ENCODE peak calls at places on chromosomes 1 and 21, in four cellular contexts. One of them, this sample, is unnamed.

GRCh38 chr1:202046748-202047708 is 36.6 kb downstream of the ELF3 start:
- DNase-seq in OCI-LY7: no peak
- DNase-seq in pancreas: no peak
- DNase-seq in left ventricle myocardium inferior: no peak
- DNase-seq in this sample: no peak

GRCh38 chr1:13775916-13776315 is 75.9 kb downstream of the PRDM2 start:
- DNase-seq in OCI-LY7: no peak
- DNase-seq in pancreas: no peak
- DNase-seq in left ventricle myocardium inferior: no peak
- DNase-seq in this sample: no peak

GRCh38 chr1:235763962-235764361 is 102.7 kb downstream of the LYST start:
- DNase-seq in OCI-LY7: no peak
- DNase-seq in pancreas: no peak
- DNase-seq in left ventricle myocardium inferior: no peak
- DNase-seq in this sample: no peak

GRCh38 chr1:157948547-157949152 is 44.8 kb upstream of the KIRREL1 start:
- DNase-seq in OCI-LY7: peak
- DNase-seq in pancreas: no peak
- DNase-seq in left ventricle myocardium inferior: peak
- DNase-seq in this sample: no peak

GRCh38 chr1:230992100-230992774 is 13.3 kb downstream of the ARV1 start:
- DNase-seq in OCI-LY7: no peak
- DNase-seq in pancreas: peak
- DNase-seq in left ventricle myocardium inferior: no peak
- DNase-seq in this sample: no peak

GRCh38 chr21:26422138-26422537 is 150.9 kb downstream of the CYYR1 start:
- DNase-seq in OCI-LY7: no peak
- DNase-seq in pancreas: no peak
- DNase-seq in left ventricle myocardium inferior: no peak
- DNase-seq in this sample: no peak

GRCh38 chr1:99603699-99604595 is 42.0 kb upstream of the PALMD start:
- DNase-seq in OCI-LY7: no peak
- DNase-seq in pancreas: no peak
- DNase-seq in left ventricle myocardium inferior: no peak
- DNase-seq in this sample: no peak

GRCh38 chr1:91651671-91652071 is 151.0 kb downstream of the CDC7 start:
- DNase-seq in OCI-LY7: no peak
- DNase-seq in pancreas: peak
- DNase-seq in left ventricle myocardium inferior: peak
- DNase-seq in this sample: peak

GRCh38 chr1:204565617-204566582 is 49.7 kb downstream of the MDM4 start:
- DNase-seq in OCI-LY7: peak
- DNase-seq in pancreas: peak
- DNase-seq in left ventricle myocardium inferior: no peak
- DNase-seq in this sample: peak

GRCh38 chr1:227886993-227887696 is 60.6 kb downstream of the WNT9A start:
- DNase-seq in OCI-LY7: no peak
- DNase-seq in pancreas: no peak
- DNase-seq in left ventricle myocardium inferior: peak
- DNase-seq in this sample: peak

GRCh38 chr1:78687914-78688313 is 38.3 kb downstream of the IFI44 start:
- DNase-seq in OCI-LY7: no peak
- DNase-seq in pancreas: no peak
- DNase-seq in left ventricle myocardium inferior: no peak
- DNase-seq in this sample: no peak

GRCh38 chr1:78690516-78690915 is 40.9 kb downstream of the IFI44 start:
- DNase-seq in OCI-LY7: no peak
- DNase-seq in pancreas: no peak
- DNase-seq in left ventricle myocardium inferior: no peak
- DNase-seq in this sample: no peak

GRCh38 chr1:78688701-78689100 is 39.1 kb downstream of the IFI44 start:
- DNase-seq in OCI-LY7: no peak
- DNase-seq in pancreas: no peak
- DNase-seq in left ventricle myocardium inferior: no peak
- DNase-seq in this sample: no peak

GRCh38 chr1:78683079-78683478 is 33.4 kb downstream of the IFI44 start:
- DNase-seq in OCI-LY7: no peak
- DNase-seq in pancreas: no peak
- DNase-seq in left ventricle myocardium inferior: no peak
- DNase-seq in this sample: no peak

GRCh38 chr1:78687315-78687714 is 37.7 kb downstream of the IFI44 start:
- DNase-seq in OCI-LY7: no peak
- DNase-seq in pancreas: no peak
- DNase-seq in left ventricle myocardium inferior: no peak
- DNase-seq in this sample: no peak
- H3K27ac ChIP-seq in OCI-LY7: no peak
- H3K27ac ChIP-seq in pancreas: no peak
- H3K27ac ChIP-seq in left ventricle myocardium inferior: no peak
- H3K27ac ChIP-seq in this sample: no peak

DNA sequence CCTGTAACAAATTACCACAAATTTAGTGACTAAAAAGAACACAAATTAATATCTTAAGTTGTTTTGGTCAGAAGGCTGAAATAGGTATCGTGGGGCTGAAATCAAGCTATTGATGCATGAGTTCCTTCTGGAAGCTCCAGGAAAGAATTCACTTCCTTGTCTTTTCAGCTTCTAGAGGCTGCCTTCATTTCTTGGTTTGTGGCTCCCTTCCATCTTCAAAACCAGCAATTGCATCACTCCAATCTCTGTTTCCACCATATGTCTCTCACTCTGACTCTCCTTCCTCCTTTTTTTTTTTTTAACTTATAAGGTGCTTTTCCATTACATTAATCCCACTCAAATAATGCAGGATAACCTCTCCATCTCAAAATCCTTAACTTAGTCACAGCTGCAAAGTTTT is 78.4 kb downstream of the OLFM3 start:
- DNase-seq in OCI-LY7: no peak
- DNase-seq in pancreas: no peak
- DNase-seq in left ventricle myocardium inferior: no peak
- DNase-seq in this sample: no peak
- H3K27ac ChIP-seq in OCI-LY7: no peak
- H3K27ac ChIP-seq in pancreas: no peak
- H3K27ac ChIP-seq in left ventricle myocardium inferior: no peak
- H3K27ac ChIP-seq in this sample: no peak

DNA sequence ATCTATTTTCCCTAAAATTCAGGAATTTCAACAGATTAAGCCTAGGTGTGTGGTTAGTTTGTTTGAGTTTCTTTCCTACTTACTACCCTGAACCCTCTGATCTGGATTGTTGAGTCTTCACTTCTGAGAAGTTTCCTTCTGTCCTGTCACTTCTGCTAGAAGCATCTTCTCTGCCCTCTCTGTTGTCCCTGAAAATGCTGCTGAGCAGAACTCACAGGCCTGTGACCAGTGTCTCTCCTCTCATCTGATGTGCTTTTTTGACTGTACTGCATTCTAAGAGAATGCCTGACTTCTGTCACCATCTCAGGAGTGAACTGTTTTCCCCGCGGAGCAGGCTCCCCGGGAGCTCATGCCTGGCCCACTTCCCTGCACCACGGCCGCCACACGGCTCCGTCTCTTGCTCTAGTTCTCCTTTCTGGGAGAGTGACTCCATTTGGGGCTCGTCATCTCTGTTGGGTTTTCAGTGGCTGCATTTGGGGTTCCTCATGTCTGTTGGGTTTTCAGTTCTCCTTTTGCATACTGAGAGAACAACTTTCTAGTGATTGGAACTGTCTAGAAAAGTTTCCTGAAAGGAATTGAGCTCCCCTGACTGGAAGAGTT is 77.9 kb downstream of the POFUT2 start:
- DNase-seq in OCI-LY7: no peak
- DNase-seq in pancreas: no peak
- DNase-seq in left ventricle myocardium inferior: no peak
- DNase-seq in this sample: no peak
- H3K27ac ChIP-seq in OCI-LY7: no peak
- H3K27ac ChIP-seq in pancreas: no peak
- H3K27ac ChIP-seq in left ventricle myocardium inferior: no peak
- H3K27ac ChIP-seq in this sample: peak

DNA sequence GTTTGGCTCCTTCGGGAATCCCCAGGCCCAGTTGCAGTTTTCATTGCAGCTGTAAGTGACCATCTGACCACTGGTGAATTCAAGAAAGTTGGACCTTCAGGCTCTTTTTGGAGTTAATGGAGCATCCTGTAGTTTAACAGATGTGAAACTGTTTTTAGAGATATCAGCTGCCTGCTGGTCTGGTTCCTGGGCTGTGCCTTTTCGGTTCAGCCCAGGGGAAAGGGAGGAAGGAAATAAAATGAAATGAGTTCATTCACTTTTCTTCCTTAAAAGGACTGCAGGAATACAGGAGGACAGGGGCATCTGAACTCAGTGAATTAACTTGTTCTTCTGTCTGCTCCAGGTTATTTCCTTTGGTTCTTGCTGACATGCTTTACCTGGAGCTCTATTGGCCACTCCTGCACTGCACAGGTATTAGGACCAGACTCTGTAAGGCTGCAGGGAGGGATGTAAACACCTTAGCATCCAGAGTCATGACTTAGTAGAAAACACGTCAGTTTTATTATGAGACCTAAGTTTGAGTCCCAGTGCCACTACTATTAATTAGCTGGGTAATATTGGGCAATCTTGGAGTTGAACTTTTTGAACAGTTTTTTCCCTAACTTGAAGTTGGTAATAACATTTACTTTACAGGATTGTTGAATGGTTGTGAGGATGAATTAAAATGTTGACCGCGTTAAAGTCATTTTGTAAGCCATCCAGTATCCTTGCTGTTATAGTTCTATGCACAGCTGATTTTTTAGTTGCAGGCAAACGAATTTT is 83.6 kb downstream of the LRRC8D start:
- DNase-seq in OCI-LY7: no peak
- DNase-seq in pancreas: no peak
- DNase-seq in left ventricle myocardium inferior: no peak
- DNase-seq in this sample: no peak
- H3K27ac ChIP-seq in OCI-LY7: no peak
- H3K27ac ChIP-seq in pancreas: no peak
- H3K27ac ChIP-seq in left ventricle myocardium inferior: peak
- H3K27ac ChIP-seq in this sample: peak

DNA sequence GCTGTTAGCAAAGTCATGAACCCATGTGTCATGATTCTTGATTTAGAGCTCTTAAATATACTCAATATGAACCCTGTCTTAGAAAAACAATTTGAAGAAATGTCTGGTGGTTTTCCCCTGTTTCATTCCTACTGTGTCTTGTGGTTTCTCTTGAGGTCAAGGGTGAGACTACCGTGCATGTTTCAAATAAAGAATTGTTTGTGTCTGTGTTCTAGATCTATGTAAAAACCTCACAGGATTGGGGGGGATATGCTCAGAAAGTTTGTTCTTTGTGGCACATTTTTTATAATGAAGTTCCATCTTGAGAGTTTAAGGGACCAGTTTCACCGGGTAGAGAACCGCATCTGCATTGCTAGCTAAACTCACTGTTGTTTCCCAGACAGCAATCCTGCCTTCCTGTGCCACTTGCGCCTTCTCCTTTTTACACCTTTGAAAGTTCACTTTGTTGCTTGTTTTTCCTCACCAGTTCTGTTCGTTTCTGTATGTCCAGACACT is 30.9 kb upstream of the CACYBP start:
- DNase-seq in OCI-LY7: peak
- DNase-seq in pancreas: no peak
- DNase-seq in left ventricle myocardium inferior: no peak
- DNase-seq in this sample: no peak
- H3K27ac ChIP-seq in OCI-LY7: peak
- H3K27ac ChIP-seq in pancreas: no peak
- H3K27ac ChIP-seq in left ventricle myocardium inferior: no peak
- H3K27ac ChIP-seq in this sample: peak

GRCh38 chr1:117817629-117818028 is 111.8 kb downstream of the GDAP2 start:
- DNase-seq in OCI-LY7: no peak
- DNase-seq in pancreas: no peak
- DNase-seq in left ventricle myocardium inferior: no peak
- DNase-seq in this sample: no peak

GRCh38 chr1:117812868-117813511 is 116.4 kb downstream of the GDAP2 start:
- DNase-seq in OCI-LY7: no peak
- DNase-seq in pancreas: no peak
- DNase-seq in left ventricle myocardium inferior: no peak
- DNase-seq in this sample: no peak

GRCh38 chr1:117815105-117815812 is 114.2 kb downstream of the GDAP2 start:
- DNase-seq in OCI-LY7: no peak
- DNase-seq in pancreas: no peak
- DNase-seq in left ventricle myocardium inferior: no peak
- DNase-seq in this sample: no peak

GRCh38 chr1:117818456-117818855 is 111.0 kb downstream of the GDAP2 start:
- DNase-seq in OCI-LY7: no peak
- DNase-seq in pancreas: no peak
- DNase-seq in left ventricle myocardium inferior: no peak
- DNase-seq in this sample: no peak

DNA sequence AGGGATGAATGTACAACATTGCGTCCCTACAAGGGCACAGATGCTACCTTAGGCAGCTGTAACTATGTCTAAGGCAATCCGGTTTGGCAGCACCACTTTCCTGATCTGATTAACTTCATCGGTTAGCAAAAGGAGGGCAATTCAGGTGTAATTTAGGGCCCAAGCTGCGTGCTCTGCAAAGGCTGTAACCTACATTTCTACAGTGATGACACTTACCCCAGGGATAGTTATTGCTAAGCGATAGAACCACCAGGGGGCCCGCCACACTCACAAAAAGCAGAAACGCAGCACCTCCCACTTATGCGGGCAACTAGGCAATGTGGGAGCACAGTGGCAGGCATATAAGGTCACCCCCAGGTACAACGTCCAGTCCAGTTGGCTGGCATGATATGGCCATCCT is 113.5 kb downstream of the GDAP2 start:
- DNase-seq in OCI-LY7: peak
- DNase-seq in pancreas: no peak
- DNase-seq in left ventricle myocardium inferior: no peak
- DNase-seq in this sample: no peak
- H3K27ac ChIP-seq in OCI-LY7: no peak
- H3K27ac ChIP-seq in pancreas: no peak
- H3K27ac ChIP-seq in left ventricle myocardium inferior: no peak
- H3K27ac ChIP-seq in this sample: peak

GRCh38 chr1:36114371-36114770 is 10.7 kb downstream of the COL8A2 start:
- DNase-seq in OCI-LY7: no peak
- DNase-seq in pancreas: no peak
- DNase-seq in left ventricle myocardium inferior: no peak
- DNase-seq in this sample: no peak
- H3K27ac ChIP-seq in OCI-LY7: no peak
- H3K27ac ChIP-seq in pancreas: no peak
- H3K27ac ChIP-seq in left ventricle myocardium inferior: no peak
- H3K27ac ChIP-seq in this sample: no peak

GRCh38 chr1:10823000-10823401 is 26.6 kb upstream of the CASZ1 start:
- DNase-seq in OCI-LY7: no peak
- DNase-seq in pancreas: no peak
- DNase-seq in left ventricle myocardium inferior: peak
- DNase-seq in this sample: peak
- H3K27ac ChIP-seq in OCI-LY7: no peak
- H3K27ac ChIP-seq in pancreas: no peak
- H3K27ac ChIP-seq in left ventricle myocardium inferior: peak
- H3K27ac ChIP-seq in this sample: peak

GRCh38 chr1:200021537-200022238 is 5.8 kb upstream of the NR5A2 start:
- DNase-seq in OCI-LY7: no peak
- DNase-seq in pancreas: no peak
- DNase-seq in left ventricle myocardium inferior: no peak
- DNase-seq in this sample: no peak
- H3K27ac ChIP-seq in OCI-LY7: no peak
- H3K27ac ChIP-seq in pancreas: peak
- H3K27ac ChIP-seq in left ventricle myocardium inferior: no peak
- H3K27ac ChIP-seq in this sample: no peak

This sample was measured in uterus.